ENCODE peak calls at places on chromosomes 4 and X, in six cellular contexts. F is cardiac muscle cell, O is RWPE2, Q is pancreas, I is spleen, R is endodermal cell. B is an unnamed sample.

GRCh38 chr4:73257242-73257994 is 1.2 kb downstream of the ANKRD17 start:
- DNase-seq in Q (peak; percentile 75), R (peak; percentile 80), F (peak; percentile 89), O (no peak), I (peak; percentile 78), B (peak; percentile 76)

GRCh38 chr4:121827851-121828250 is 4.2 kb upstream of the CCNA2 start:
- DNase-seq in O (no peak), I (no peak), R (no peak), F (peak; percentile 11), Q (no peak), B (no peak)

GRCh38 chrX:22650691-22651090 is 349.1 kb upstream of the DDX53 start:
- DNase-seq in R (no peak), O (no peak), I (no peak), F (no peak), Q (no peak), B (no peak)

GRCh38 chrX:65196758-65197371 is 220.6 kb upstream of the ZC4H2 start:
- DNase-seq in F (no peak), Q (peak; percentile 70), I (no peak), R (peak; percentile 92), O (no peak), B (peak; percentile 34)

GRCh38 chr4:89172865-89173264 is 61.5 kb downstream of the TIGD2 start:
- DNase-seq in F (no peak), O (no peak), R (no peak), I (no peak), Q (no peak), B (no peak)

GRCh38 chr4:108560624-108561023 is 59.8 kb upstream of the RPL34 start:
- DNase-seq in Q (no peak), O (no peak), F (peak; percentile 73), R (no peak), I (no peak), B (no peak)

GRCh38 chrX:73525928-73526690 is 36.9 kb upstream of the CHIC1 start:
- DNase-seq in R (peak; percentile 48), O (no peak), I (no peak), Q (no peak), F (no peak), B (no peak)

GRCh38 chr4:164293776-164294175 is 460.2 kb upstream of the SMIM31 start:
- DNase-seq in Q (no peak), R (no peak), I (no peak), F (no peak), O (no peak), B (no peak)

GRCh38 chrX:83845397-83845796 is 15.5 kb upstream of the CYLC1 start:
- DNase-seq in F (peak; percentile 0), O (no peak), Q (no peak), R (peak; percentile 57), I (no peak), B (no peak)

GRCh38 chr4:55887594-55887993 is 34.1 kb downstream of the EXOC1 start:
- DNase-seq in F (no peak), Q (no peak), O (no peak), I (no peak), R (no peak), B (no peak)

GRCh38 chrX:37905436-37906147 is 58.2 kb upstream of the DYNLT3 start:
- DNase-seq in O (no peak), Q (peak; percentile 63), I (no peak), R (peak; percentile 87), F (peak; percentile 28), B (no peak)

GRCh38 chr4:176400816-176401461 is 81.2 kb downstream of the SPCS3 start:
- DNase-seq in F (peak; percentile 20), I (no peak), R (no peak), O (no peak), Q (no peak), B (no peak)

GRCh38 chr4:2929469-2929868 is 33.7 kb downstream of the NOP14 start:
- DNase-seq in Q (peak; percentile 50), I (peak; percentile 74), R (no peak), O (no peak), F (no peak), B (no peak)

GRCh38 chr4:2931765-2932560 is 31.2 kb downstream of the NOP14 start:
- DNase-seq in I (peak; percentile 96), R (peak; percentile 83), O (no peak), F (no peak), Q (peak; percentile 68), B (no peak)

GRCh38 chr4:2932561-2932950 is 30.6 kb downstream of the NOP14 start:
- DNase-seq in O (peak; percentile 46), R (no peak), F (no peak), Q (peak; percentile 51), I (peak; percentile 82), B (no peak)

GRCh38 chr4:2930135-2930805 is 32.9 kb downstream of the NOP14 start:
- DNase-seq in F (no peak), I (peak; percentile 64), O (no peak), R (no peak), Q (peak; percentile 58), B (no peak)

GRCh38 chr4:2930821-2931764 is 32.1 kb downstream of the NOP14 start:
- DNase-seq in Q (peak; percentile 86), R (peak; percentile 69), I (peak; percentile 81), O (peak; percentile 70), F (no peak), B (peak; percentile 93)
- TF ChIP-seq CTCF in Q (peak; percentile 11), R (peak; percentile 69), I (no peak), O (no peak), F (peak; percentile 6), B (peak; percentile 63)

GRCh38 chr4:18593297-18594002 is 571.9 kb upstream of the LCORL start:
- DNase-seq in Q (no peak), O (no peak), F (peak; percentile 83), I (no peak), R (peak; percentile 83), B (peak; percentile 33)
- H3K4me3 ChIP-seq in Q (no peak overlapping the region), O (no peak overlapping the region), F (no peak overlapping the region), I (no peak overlapping the region), R (no peak overlapping the region), B (no peak overlapping the region)

GRCh38 chr4:18075823-18076433 is 54.4 kb upstream of the LCORL start:
- DNase-seq in R (peak; percentile 81), Q (no peak), F (no peak), O (no peak), I (peak; percentile 75), B (peak; percentile 3)
- TF ChIP-seq CTCF in R (peak; percentile 67), Q (no peak), F (no peak), O (peak; percentile 37), I (no peak), B (no peak)

DNA sequence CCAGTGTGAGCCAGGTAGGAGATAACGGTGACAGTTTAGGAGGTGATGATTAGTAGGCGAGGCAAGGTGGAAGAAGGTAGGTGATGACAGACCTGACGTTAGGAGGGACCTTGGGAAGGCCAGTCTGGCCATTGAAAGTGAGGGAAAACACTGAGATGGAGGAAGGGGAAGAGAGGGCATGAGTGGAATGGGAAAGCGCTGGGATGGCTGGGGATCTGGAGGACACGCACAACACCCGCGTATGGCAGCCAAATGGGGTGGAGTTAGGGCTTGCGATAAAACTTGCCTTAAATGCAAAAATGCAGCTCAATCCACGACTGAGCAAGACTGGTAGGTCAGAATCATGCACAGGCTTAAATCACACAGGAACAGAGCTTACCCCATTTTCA is 598 bp upstream of the CDKL2 start:
- DNase-seq in Q (no peak), I (no peak), R (no peak), F (peak; percentile 16), O (no peak), B (no peak)
- H3K4me3 ChIP-seq in Q (peak overlapping the region; percentile 42), I (peak overlapping the region; percentile 66), R (peak overlapping the region; percentile 88), F (peak overlapping the region; percentile 54), O (peak overlapping the region; percentile 36), B (no peak overlapping the region)

GRCh38 chr4:6573986-6574746 is 823 bp upstream of the MAN2B2 start:
- DNase-seq in F (no peak), O (no peak), R (no peak), I (no peak), Q (no peak), B (no peak)
- TF ChIP-seq CTCF in F (no peak), O (no peak), R (no peak), I (no peak), Q (no peak), B (no peak)

DNA sequence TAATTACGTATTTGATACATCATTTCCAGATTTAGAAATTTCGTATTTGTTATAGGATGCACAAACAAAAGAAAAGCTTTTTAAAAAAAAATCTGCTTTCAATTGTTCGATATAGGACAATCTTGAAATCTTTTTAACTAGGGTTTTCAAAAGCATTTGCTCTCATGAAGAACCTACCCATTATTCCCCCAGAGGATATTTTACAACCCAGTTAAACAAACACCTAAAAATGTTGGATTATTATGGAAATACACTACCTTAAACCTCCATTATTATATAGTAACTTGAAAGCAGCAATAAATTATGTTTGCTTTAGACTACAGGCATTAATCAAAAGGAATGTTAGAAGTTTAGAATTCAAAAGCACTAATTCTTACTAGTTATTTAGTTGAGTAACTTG is 110.5 kb downstream of the PTPN13 start:
- DNase-seq in F (no peak), I (no peak), Q (no peak), R (no peak), O (no peak), B (no peak)
- H3K4me3 ChIP-seq in F (no peak overlapping the region), I (no peak overlapping the region), Q (no peak overlapping the region), R (no peak overlapping the region), O (no peak overlapping the region), B (no peak overlapping the region)

GRCh38 chr4:85370400-85371032 is 104.4 kb upstream of the ARHGAP24 start:
- DNase-seq in Q (no peak), O (no peak), R (peak; percentile 71), F (peak; percentile 67), I (no peak), B (peak; percentile 5)
- TF ChIP-seq CTCF in Q (peak; percentile 55), O (peak; percentile 85), R (peak; percentile 89), F (peak; percentile 87), I (peak; percentile 17), B (peak; percentile 9)

DNA sequence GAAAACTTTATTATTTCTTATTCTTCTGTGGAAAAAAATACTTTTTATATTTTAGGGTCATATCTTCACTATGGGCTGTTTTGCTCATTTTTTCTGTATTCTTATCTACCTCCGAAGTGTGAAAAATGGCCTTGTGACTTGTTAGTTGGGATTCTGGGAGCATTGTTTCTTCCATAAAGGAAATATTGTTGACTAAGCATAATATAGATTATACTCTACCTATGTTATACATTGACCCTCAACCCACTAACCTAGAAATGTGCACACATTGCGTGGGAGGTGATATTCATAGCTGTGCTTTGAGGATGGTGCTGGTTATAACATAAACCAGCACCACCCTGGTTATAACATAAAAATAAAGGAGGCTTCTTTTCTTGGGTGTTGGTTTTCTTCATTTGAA is 259.2 kb upstream of the AADAT start:
- DNase-seq in I (no peak), R (no peak), F (no peak), O (no peak), Q (no peak), B (no peak)
- H3K4me3 ChIP-seq in I (no peak overlapping the region), R (no peak overlapping the region), F (no peak overlapping the region), O (no peak overlapping the region), Q (no peak overlapping the region), B (no peak overlapping the region)

GRCh38 chrX:121310820-121311219 is 263.4 kb downstream of the GLUD2 start:
- DNase-seq in I (no peak), O (no peak), F (no peak), Q (no peak), R (no peak), B (no peak)

GRCh38 chrX:121307441-121307840 is 260.0 kb downstream of the GLUD2 start:
- DNase-seq in O (no peak), F (peak; percentile 27), Q (no peak), R (no peak), I (no peak), B (no peak)

GRCh38 chrX:121308276-121308805 is 260.9 kb downstream of the GLUD2 start:
- DNase-seq in Q (no peak), I (no peak), R (peak; percentile 60), F (peak; percentile 86), O (no peak), B (peak; percentile 1)
- TF ChIP-seq CTCF in Q (no peak), I (no peak), R (peak; percentile 70), F (peak; percentile 44), O (peak; percentile 39), B (peak; percentile 7)

B was measured in thyroid gland.